ENCODE peak calls at places on chromosomes 11 and 22, in six cellular contexts. One of them, this sample, is unnamed.

GRCh38 chr11:19869466-19869865 is 156.8 kb downstream of the NAV2 start:
- DNase-seq in endothelial cell of umbilical vein: no peak
- DNase-seq in A549: no peak
- DNase-seq in GM12878: no peak
- DNase-seq in K562: no peak
- DNase-seq in HepG2: no peak
- DNase-seq in this sample: no peak

GRCh38 chr22:41925783-41926460 is 684 bp downstream of the TNFRSF13C start:
- DNase-seq in endothelial cell of umbilical vein: peak; percentile 49
- DNase-seq in A549: peak; percentile 48
- DNase-seq in GM12878: no peak
- DNase-seq in K562: peak; percentile 76
- DNase-seq in HepG2: peak; percentile 45
- DNase-seq in this sample: peak; percentile 76

GRCh38 chr11:122735031-122735430 is 79.5 kb downstream of the UBASH3B start:
- DNase-seq in endothelial cell of umbilical vein: peak; percentile 74
- DNase-seq in A549: no peak
- DNase-seq in GM12878: no peak
- DNase-seq in K562: no peak
- DNase-seq in HepG2: no peak
- DNase-seq in this sample: no peak

GRCh38 chr22:28435960-28436359 is 243.7 kb downstream of the TTC28 start:
- DNase-seq in endothelial cell of umbilical vein: no peak
- DNase-seq in A549: no peak
- DNase-seq in GM12878: no peak
- DNase-seq in K562: no peak
- DNase-seq in HepG2: no peak
- DNase-seq in this sample: no peak

GRCh38 chr22:20946080-20946986 is 20.7 kb upstream of the AIFM3 start:
- DNase-seq in endothelial cell of umbilical vein: peak; percentile 66
- DNase-seq in A549: no peak
- DNase-seq in GM12878: no peak
- DNase-seq in K562: no peak
- DNase-seq in HepG2: no peak
- DNase-seq in this sample: no peak

GRCh38 chr11:11668293-11668692 is 46.5 kb upstream of the GALNT18 start:
- DNase-seq in endothelial cell of umbilical vein: no peak
- DNase-seq in A549: no peak
- DNase-seq in GM12878: no peak
- DNase-seq in K562: no peak
- DNase-seq in HepG2: no peak
- DNase-seq in this sample: no peak

GRCh38 chr22:38881464-38881871 is 9.5 kb upstream of the CBX6 start:
- DNase-seq in endothelial cell of umbilical vein: no peak
- DNase-seq in A549: no peak
- DNase-seq in GM12878: no peak
- DNase-seq in K562: peak; percentile 3
- DNase-seq in HepG2: no peak
- DNase-seq in this sample: no peak

GRCh38 chr11:32478277-32478731 is 43.0 kb upstream of the WT1 start:
- DNase-seq in endothelial cell of umbilical vein: no peak
- DNase-seq in A549: no peak
- DNase-seq in GM12878: no peak
- DNase-seq in K562: no peak
- DNase-seq in HepG2: no peak
- DNase-seq in this sample: no peak

GRCh38 chr11:104380358-104380757 is 216.4 kb upstream of the PDGFD start:
- DNase-seq in endothelial cell of umbilical vein: no peak
- DNase-seq in A549: no peak
- DNase-seq in GM12878: no peak
- DNase-seq in K562: no peak
- DNase-seq in HepG2: no peak
- DNase-seq in this sample: no peak

GRCh38 chr11:130775306-130776043 is 140.8 kb downstream of the SNX19 start:
- DNase-seq in endothelial cell of umbilical vein: no peak
- DNase-seq in A549: peak; percentile 35
- DNase-seq in GM12878: no peak
- DNase-seq in K562: no peak
- DNase-seq in HepG2: no peak
- DNase-seq in this sample: no peak

GRCh38 chr22:46657655-46657953 is 37.4 kb downstream of the GRAMD4 start:
- DNase-seq in endothelial cell of umbilical vein: no peak
- DNase-seq in A549: no peak
- DNase-seq in GM12878: no peak
- DNase-seq in K562: no peak
- DNase-seq in HepG2: no peak
- DNase-seq in this sample: no peak

GRCh38 chr22:46656856-46657654 is 36.9 kb downstream of the GRAMD4 start:
- DNase-seq in endothelial cell of umbilical vein: no peak
- DNase-seq in A549: no peak
- DNase-seq in GM12878: no peak
- DNase-seq in K562: no peak
- DNase-seq in HepG2: no peak
- DNase-seq in this sample: no peak

GRCh38 chr22:46654927-46655595 is 34.9 kb downstream of the GRAMD4 start:
- DNase-seq in endothelial cell of umbilical vein: no peak
- DNase-seq in A549: no peak
- DNase-seq in GM12878: no peak
- DNase-seq in K562: no peak
- DNase-seq in HepG2: no peak
- DNase-seq in this sample: no peak

GRCh38 chr22:46654426-46654825 is 34.2 kb downstream of the GRAMD4 start:
- DNase-seq in endothelial cell of umbilical vein: no peak
- DNase-seq in A549: no peak
- DNase-seq in GM12878: no peak
- DNase-seq in K562: no peak
- DNase-seq in HepG2: no peak
- DNase-seq in this sample: no peak

DNA sequence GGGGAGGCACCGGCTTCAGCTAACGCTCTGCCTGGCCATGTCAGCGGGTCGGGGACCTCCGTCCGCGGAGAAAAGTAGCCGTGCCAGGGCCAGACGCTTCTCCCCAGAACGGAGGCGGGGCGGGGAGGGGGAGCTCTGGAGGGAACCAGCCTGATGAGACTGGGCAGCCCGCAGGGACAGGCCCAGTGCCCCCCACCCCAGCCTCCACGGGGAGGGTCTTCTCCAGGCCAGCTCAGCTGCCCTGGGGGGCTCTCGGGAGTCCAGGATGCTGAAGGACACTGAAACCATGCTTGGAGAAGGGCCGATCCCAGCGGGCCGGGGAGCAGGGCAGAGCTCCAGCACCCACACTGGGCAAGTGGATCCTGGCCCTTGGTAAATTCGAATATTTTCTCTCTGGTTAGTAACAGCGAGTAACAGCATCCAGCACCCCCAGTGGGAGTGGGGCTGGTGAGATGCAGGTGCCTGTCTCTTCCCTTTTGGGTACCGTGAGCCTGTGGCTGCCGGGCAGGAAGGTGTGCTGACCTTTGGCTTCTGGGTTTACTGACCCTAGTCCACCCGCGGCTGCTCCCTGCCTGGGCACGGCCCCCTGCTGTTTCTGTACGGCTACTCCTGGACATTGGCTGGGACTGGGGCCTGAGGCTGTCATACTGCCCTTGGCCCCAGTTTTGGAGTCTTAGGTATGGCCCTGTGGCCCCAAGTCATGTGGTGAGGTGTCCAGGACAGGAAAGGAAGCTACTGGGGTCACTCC is 35.8 kb downstream of the GRAMD4 start:
- DNase-seq in endothelial cell of umbilical vein: no peak
- DNase-seq in A549: no peak
- DNase-seq in GM12878: no peak
- DNase-seq in K562: no peak
- DNase-seq in HepG2: no peak
- DNase-seq in this sample: no peak
- TF ChIP-seq MYC in endothelial cell of umbilical vein: no peak
- TF ChIP-seq MYC in A549: no peak
- TF ChIP-seq MYC in GM12878: no peak
- TF ChIP-seq MYC in K562: no peak
- TF ChIP-seq MYC in HepG2: no peak
- TF ChIP-seq MYC in this sample: no peak

GRCh38 chr11:35276396-35276795 is 137.4 kb downstream of the CD44 start:
- DNase-seq in endothelial cell of umbilical vein: no peak
- DNase-seq in A549: peak; percentile 25
- DNase-seq in GM12878: no peak
- DNase-seq in K562: no peak
- DNase-seq in HepG2: no peak
- DNase-seq in this sample: no peak
- TF ChIP-seq POLR2A in endothelial cell of umbilical vein: no peak
- TF ChIP-seq POLR2A in A549: no peak
- TF ChIP-seq POLR2A in GM12878: no peak
- TF ChIP-seq POLR2A in K562: no peak
- TF ChIP-seq POLR2A in HepG2: no peak
- TF ChIP-seq POLR2A in this sample: no peak

DNA sequence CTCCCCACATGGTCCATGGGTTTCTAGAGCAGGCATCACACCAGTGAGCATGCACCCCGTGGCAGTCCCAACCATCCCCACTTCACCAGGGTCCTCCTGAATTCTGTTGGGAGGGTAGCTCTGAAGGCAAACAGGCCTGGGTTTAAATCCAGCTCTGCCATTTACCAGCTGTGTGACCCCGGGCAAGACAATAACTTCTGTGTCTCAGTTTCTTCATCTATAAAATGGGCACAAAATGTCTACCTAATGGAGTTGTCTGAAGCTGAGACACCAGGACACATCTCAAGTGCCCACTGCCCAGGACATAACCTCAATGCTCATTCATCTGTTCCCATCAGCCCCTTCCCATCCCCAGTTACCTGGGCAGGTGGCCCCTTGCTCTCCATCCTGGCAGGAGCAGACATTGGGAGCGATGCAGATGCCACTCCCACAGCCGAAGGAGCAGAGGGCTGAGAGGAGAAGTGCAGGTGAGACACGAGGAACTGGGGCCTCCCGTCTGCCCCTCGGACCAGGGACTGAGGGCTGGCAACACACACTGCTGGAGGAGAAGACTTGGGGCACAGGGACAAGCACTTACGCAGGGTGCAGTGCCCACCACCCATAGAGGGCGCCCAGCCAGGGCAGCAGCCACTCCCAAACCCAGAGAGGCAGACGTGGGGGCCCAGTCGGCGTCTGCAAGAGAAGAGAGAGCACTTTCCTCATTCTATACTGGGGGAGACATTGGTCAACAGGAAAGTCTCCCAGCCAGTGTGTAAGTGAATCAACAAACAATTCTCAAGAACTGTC is 4.0 kb downstream of the VWCE start:
- DNase-seq in endothelial cell of umbilical vein: no peak
- DNase-seq in A549: no peak
- DNase-seq in GM12878: no peak
- DNase-seq in K562: no peak
- DNase-seq in HepG2: no peak
- DNase-seq in this sample: peak; percentile 52
- TF ChIP-seq CTCF in endothelial cell of umbilical vein: no peak
- TF ChIP-seq CTCF in A549: no peak
- TF ChIP-seq CTCF in GM12878: peak; percentile 20
- TF ChIP-seq CTCF in K562: peak; percentile 33
- TF ChIP-seq CTCF in HepG2: peak; percentile 50
- TF ChIP-seq CTCF in this sample: peak; percentile 63

DNA sequence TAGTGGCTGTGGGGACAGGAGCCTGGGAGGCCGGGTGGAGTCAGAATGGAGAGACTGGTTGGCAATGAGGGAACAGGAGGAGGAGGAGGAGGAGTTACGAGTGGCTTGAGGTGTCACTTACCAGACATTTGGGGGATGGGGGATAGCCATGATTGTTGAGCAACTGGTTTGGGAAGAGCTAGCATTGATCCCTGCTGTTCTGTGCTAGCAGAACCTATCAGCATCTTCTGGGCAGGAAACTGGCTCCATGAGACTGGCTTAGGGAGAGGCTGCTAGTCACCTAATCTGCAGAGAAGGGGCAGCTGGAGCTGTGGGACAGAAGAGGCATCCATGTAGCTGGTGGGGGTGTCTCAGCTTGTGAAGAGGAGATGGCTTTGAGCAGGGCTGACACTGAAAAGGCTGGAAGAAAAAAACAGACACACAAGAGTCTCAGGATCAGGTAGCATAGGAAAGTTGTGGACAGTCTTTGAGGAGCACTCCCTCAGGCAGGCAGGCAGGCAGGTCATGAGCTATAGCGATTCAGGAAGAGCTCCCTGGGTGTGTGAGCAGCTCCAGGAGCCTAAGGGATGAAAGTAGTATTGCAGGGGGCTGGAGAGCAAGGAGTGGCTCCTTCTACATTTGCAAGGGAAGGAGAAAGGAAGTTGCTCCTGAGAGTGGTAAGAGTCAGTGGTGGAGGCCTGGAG is 22.3 kb downstream of the PIK3IP1 start:
- DNase-seq in endothelial cell of umbilical vein: no peak
- DNase-seq in A549: no peak
- DNase-seq in GM12878: no peak
- DNase-seq in K562: no peak
- DNase-seq in HepG2: no peak
- DNase-seq in this sample: no peak
- TF ChIP-seq MYC in endothelial cell of umbilical vein: no peak
- TF ChIP-seq MYC in A549: no peak
- TF ChIP-seq MYC in GM12878: no peak
- TF ChIP-seq MYC in K562: no peak
- TF ChIP-seq MYC in HepG2: no peak
- TF ChIP-seq MYC in this sample: no peak

GRCh38 chr11:61919113-61919840 is 1.9 kb upstream of the RAB3IL1 start:
- DNase-seq in endothelial cell of umbilical vein: no peak
- DNase-seq in A549: no peak
- DNase-seq in GM12878: no peak
- DNase-seq in K562: no peak
- DNase-seq in HepG2: no peak
- DNase-seq in this sample: no peak

GRCh38 chr11:61918251-61919112 is 1.1 kb upstream of the RAB3IL1 start:
- DNase-seq in endothelial cell of umbilical vein: no peak
- DNase-seq in A549: no peak
- DNase-seq in GM12878: no peak
- DNase-seq in K562: no peak
- DNase-seq in HepG2: no peak
- DNase-seq in this sample: no peak

GRCh38 chr11:61919841-61920631 is 2.7 kb upstream of the RAB3IL1 start:
- DNase-seq in endothelial cell of umbilical vein: no peak
- DNase-seq in A549: peak; percentile 44
- DNase-seq in GM12878: no peak
- DNase-seq in K562: peak; percentile 94
- DNase-seq in HepG2: no peak
- DNase-seq in this sample: no peak

GRCh38 chr11:61917043-61917356 is 366 bp downstream of the RAB3IL1 start:
- DNase-seq in endothelial cell of umbilical vein: no peak
- DNase-seq in A549: no peak
- DNase-seq in GM12878: no peak
- DNase-seq in K562: no peak
- DNase-seq in HepG2: no peak
- DNase-seq in this sample: no peak

DNA sequence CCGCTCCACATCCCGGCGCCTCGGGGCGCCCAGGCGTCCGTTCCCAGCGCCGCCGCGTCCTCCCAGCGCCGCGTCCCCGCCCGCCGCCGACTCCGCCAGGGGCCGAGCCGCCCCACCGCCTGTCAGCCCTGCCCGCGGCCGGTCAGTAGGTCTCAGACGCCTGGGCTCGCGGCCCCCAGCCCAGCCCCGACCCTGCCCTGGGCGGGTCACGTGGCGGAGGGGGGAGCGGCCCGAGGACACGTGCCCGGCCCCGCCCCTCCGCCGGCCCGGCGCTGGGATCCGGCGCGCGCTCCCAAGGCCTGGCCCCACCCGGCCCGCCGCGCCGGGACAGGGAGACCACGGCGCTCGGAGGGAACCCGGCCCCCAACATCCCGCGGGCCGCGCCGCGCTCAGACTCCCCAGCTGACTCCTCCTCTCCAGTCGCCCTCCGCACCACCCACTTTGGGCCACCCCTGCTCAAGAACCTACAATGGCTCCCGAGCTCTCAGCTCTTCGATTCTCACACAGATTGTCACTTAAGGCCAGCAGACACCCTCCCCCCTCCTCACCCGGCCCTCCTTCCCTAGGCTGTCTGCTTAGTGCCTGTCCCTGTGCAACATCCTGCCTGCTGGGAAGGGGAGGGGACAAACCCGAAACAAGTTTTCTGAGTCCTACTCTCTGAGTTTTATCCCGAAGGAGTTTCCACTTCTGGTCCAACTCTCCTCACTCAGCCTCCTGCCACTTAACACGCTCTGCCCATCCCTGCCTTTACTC is at the start of gene RAB3IL1:
- DNase-seq in endothelial cell of umbilical vein: peak; percentile 20
- DNase-seq in A549: peak; percentile 30
- DNase-seq in GM12878: no peak
- DNase-seq in K562: peak; percentile 91
- DNase-seq in HepG2: no peak
- DNase-seq in this sample: no peak
- TF ChIP-seq POLR2A in endothelial cell of umbilical vein: no peak
- TF ChIP-seq POLR2A in A549: no peak
- TF ChIP-seq POLR2A in GM12878: no peak
- TF ChIP-seq POLR2A in K562: peak; percentile 51
- TF ChIP-seq POLR2A in HepG2: no peak
- TF ChIP-seq POLR2A in this sample: no peak